ENCODE peak calls at places on chromosomes 4 and X, in five cellular contexts. K is PC-3, M is Panc1, F is fibroblast of lung, L is colonic mucosa. A is an unnamed sample.

GRCh38 chr4:110120506-110120905 is 77.9 kb downstream of the ELOVL6 start:
- DNase-seq in K (no peak), M (no peak), F (no peak), L (no peak), A (no peak)

GRCh38 chrX:7242613-7243012 is 94.7 kb upstream of the PUDP start:
- DNase-seq in K (no peak), M (no peak), F (no peak), L (no peak), A (no peak)

GRCh38 chrX:27680726-27681125 is 90.6 kb downstream of the DCAF8L2 start:
- DNase-seq in K (peak; percentile 3), M (no peak), F (peak; percentile 71), L (no peak), A (no peak)

GRCh38 chrX:42770566-42770965 is 7.4 kb downstream of the PPP1R2C start:
- DNase-seq in K (no peak), M (no peak), F (peak; percentile 8), L (no peak), A (no peak)

GRCh38 chrX:130009658-130010223 is 27.3 kb downstream of the BCORL1 start:
- DNase-seq in K (no peak), M (no peak), F (no peak), L (no peak), A (no peak)

GRCh38 chr4:142373610-142374009 is 472.5 kb downstream of the INPP4B start:
- DNase-seq in K (peak; percentile 85), M (no peak), F (peak; percentile 49), L (no peak), A (no peak)

GRCh38 chrX:46140272-46140671 is 404.9 kb downstream of the ZNF674 start:
- DNase-seq in K (no peak), M (no peak), F (peak; percentile 49), L (no peak), A (no peak)

GRCh38 chr4:171846232-171846631 is 33.0 kb downstream of the GALNTL6 start:
- DNase-seq in K (peak; percentile 43), M (peak; percentile 5), F (peak; percentile 32), L (peak; percentile 52), A (peak; percentile 35)

GRCh38 chr4:4853371-4853823 is 6.1 kb upstream of the MSX1 start:
- DNase-seq in K (no peak), M (no peak), F (no peak), L (no peak), A (no peak)

GRCh38 chrX:109733658-109734022 is 583 bp upstream of the ACSL4 start:
- DNase-seq in K (no peak), M (no peak), F (peak; percentile 16), L (no peak), A (no peak)

GRCh38 chr4:185914583-185915199 is 102.7 kb upstream of the SORBS2 start:
- DNase-seq in K (no peak), M (no peak), F (peak; percentile 96), L (no peak), A (no peak)

GRCh38 chr4:75924309-75924708 is 16.5 kb downstream of the NAAA start:
- DNase-seq in K (no peak), M (no peak), F (no peak), L (no peak), A (no peak)

GRCh38 chr4:39873823-39874222 is 103.9 kb downstream of the PDS5A start:
- DNase-seq in K (no peak), M (no peak), F (peak; percentile 15), L (no peak), A (no peak)

GRCh38 chr4:24322517-24322916 is 261.8 kb downstream of the DHX15 start:
- DNase-seq in K (no peak), M (no peak), F (peak; percentile 80), L (no peak), A (no peak)

GRCh38 chr4:14022428-14022827 is 394.9 kb upstream of the BOD1L1 start:
- DNase-seq in K (no peak), M (no peak), F (peak; percentile 35), L (no peak), A (no peak)

GRCh38 chr4:14025093-14025492 is 397.6 kb upstream of the BOD1L1 start:
- DNase-seq in K (no peak), M (no peak), F (no peak), L (no peak), A (no peak)

GRCh38 chr4:14025891-14026290 is 398.4 kb upstream of the BOD1L1 start:
- DNase-seq in K (no peak), M (no peak), F (no peak), L (no peak), A (no peak)

GRCh38 chr4:14023036-14023435 is 395.5 kb upstream of the BOD1L1 start:
- DNase-seq in K (peak; percentile 54), M (no peak), F (peak; percentile 58), L (no peak), A (no peak)

GRCh38 chr4:14023901-14024300 is 396.4 kb upstream of the BOD1L1 start:
- DNase-seq in K (no peak), M (no peak), F (no peak), L (no peak), A (no peak)
- H3K4me1 ChIP-seq in K (no peaks in the 10 kb centered on the region), M (no peaks in the 10 kb centered on the region), F (peaks cover 3% of the 10 kb centered on the region), L (no peaks in the 10 kb centered on the region), A (peaks cover 2% of the 10 kb centered on the region)

GRCh38 chr4:119016636-119017035 is 119.0 kb upstream of the MYOZ2 start:
- DNase-seq in K (no peak), M (no peak), F (peak; percentile 88), L (no peak), A (no peak)
- H3K27ac ChIP-seq in K (no peak overlapping the region), M (no peak overlapping the region), F (peak overlapping the region; percentile 45), L (peak overlapping the region; percentile 26), A (no peak overlapping the region)

DNA sequence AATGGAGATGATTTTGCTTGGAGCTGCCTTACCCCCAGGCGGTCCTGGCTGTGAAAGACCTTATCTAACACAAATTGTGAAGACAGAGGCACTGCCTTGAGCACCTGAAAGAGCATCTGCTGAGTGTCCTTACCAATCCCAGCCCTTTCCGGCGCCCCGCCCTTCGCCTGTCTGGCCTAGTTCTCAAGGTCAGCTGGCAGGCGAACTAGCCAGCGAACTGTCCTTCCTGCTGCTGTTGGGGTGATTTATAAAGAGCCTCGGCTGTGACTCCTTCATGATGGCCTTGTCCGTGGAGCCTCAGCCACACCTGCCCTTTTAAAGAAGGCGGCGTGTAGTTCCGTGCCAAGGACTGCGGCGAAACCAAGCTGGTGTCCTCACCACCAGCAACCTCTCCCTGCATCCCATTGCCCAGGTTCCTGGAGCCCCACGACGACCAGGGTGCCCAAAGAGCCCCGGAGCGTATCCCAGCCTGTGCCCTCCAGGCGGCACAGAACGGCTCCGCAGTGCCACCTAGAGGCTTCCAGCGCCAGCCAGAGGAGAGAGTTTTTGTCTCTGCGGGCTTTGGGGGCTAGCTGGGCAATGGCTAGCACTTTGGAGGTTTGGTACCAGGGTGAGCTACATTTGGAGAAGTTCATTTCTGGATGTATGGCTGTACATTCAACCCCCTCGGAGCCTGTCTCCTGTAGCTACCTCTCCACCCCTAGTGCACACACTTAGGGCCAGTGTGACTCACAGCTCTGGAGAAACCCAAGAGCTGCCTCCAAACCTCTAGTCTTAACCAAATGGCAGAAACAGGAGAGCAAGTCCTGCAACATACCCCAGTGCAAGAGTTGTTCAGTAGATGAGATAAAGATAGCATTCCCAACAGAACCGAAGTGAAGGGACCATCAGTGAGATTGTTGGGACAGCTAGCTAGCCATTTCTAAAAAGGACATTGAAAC is 36.8 kb upstream of the VMA21 start:
- DNase-seq in K (peak; percentile 35), M (no peak), F (no peak), L (peak; percentile 23), A (no peak)
- H3K4me3 ChIP-seq in K (no peak overlapping the region), M (peak overlapping the region; percentile 7), F (no peak overlapping the region), L (no peak overlapping the region), A (peak overlapping the region; percentile 18)

GRCh38 chr4:168498259-168498658 is 1.4 kb downstream of the PALLD start:
- DNase-seq in K (no peak), M (no peak), F (no peak), L (no peak), A (no peak)
- H3K4me1 ChIP-seq in K (peaks cover 16% of the 10 kb centered on the region), M (no peaks in the 10 kb centered on the region), F (no peaks in the 10 kb centered on the region), L (no peaks in the 10 kb centered on the region), A (no peaks in the 10 kb centered on the region)

A was measured in iPS DF 6.9.